ENCODE peak calls at places on chromosomes 2 and 18, in five cellular contexts. R is bronchial epithelial cell, F is adrenal gland, T is H9, K is transverse colon. Q is an unnamed sample.

GRCh38 chr2:33291278-33292013 is 185.0 kb upstream of the RASGRP3 start:
- DNase-seq in R (peak; percentile 96), F (no peak), T (no peak), K (no peak), Q (no peak)

GRCh38 chr2:126419403-126419802 is 236.6 kb upstream of the GYPC start:
- DNase-seq in R (no peak), F (no peak), T (no peak), K (no peak), Q (no peak)

GRCh38 chr2:35468271-35468670 is 887.3 kb upstream of the CRIM1 start:
- DNase-seq in R (no peak), F (no peak), T (no peak), K (no peak), Q (no peak)

GRCh38 chr2:85011098-85011497 is 40.1 kb downstream of the KCMF1 start:
- DNase-seq in R (peak; percentile 75), F (no peak), T (no peak), K (no peak), Q (no peak)

GRCh38 chr2:30514134-30514860 is 67.3 kb downstream of the LCLAT1 start:
- DNase-seq in R (peak; percentile 25), F (peak; percentile 82), T (no peak), K (no peak), Q (no peak)

GRCh38 chr2:233025706-233026105 is 6.8 kb upstream of the NEU2 start:
- DNase-seq in R (no peak), F (no peak), T (no peak), K (no peak), Q (no peak)

GRCh38 chr2:151329998-151330397 is 27.4 kb upstream of the TNFAIP6 start:
- DNase-seq in R (no peak), F (no peak), T (no peak), K (no peak), Q (no peak)

GRCh38 chr2:101234169-101234938 is 18.3 kb upstream of the CNOT11 start:
- DNase-seq in R (no peak), F (no peak), T (no peak), K (no peak), Q (no peak)

GRCh38 chr2:85772019-85772745 is 18.4 kb downstream of the ATOH8 start:
- DNase-seq in R (peak; percentile 81), F (peak; percentile 99), T (peak; percentile 65), K (peak; percentile 91), Q (peak; percentile 100)

GRCh38 chr2:98607104-98607503 is 1.2 kb downstream of the COA5 start:
- DNase-seq in R (no peak), F (no peak), T (no peak), K (no peak), Q (no peak)

GRCh38 chr2:240432430-240432819 is 3.0 kb upstream of the GPC1 start:
- DNase-seq in R (no peak), F (no peak), T (peak; percentile 21), K (no peak), Q (peak; percentile 75)

GRCh38 chr2:164514491-164514890 is 106.8 kb downstream of the GRB14 start:
- DNase-seq in R (peak; percentile 95), F (no peak), T (no peak), K (no peak), Q (no peak)

GRCh38 chr2:102256874-102257462 is 54.4 kb upstream of the IL1RL1 start:
- DNase-seq in R (no peak), F (no peak), T (no peak), K (no peak), Q (no peak)

GRCh38 chr18:12766986-12767433 is 64.2 kb downstream of the PSMG2 start:
- DNase-seq in R (no peak), F (no peak), T (peak; percentile 93), K (no peak), Q (no peak)

GRCh38 chr2:240393831-240394410 is 41.5 kb upstream of the GPC1 start:
- DNase-seq in R (no peak), F (peak; percentile 43), T (peak; percentile 16), K (no peak), Q (peak; percentile 70)

GRCh38 chr2:69073928-69074575 is 61.1 kb downstream of the ANTXR1 start:
- DNase-seq in R (peak; percentile 55), F (no peak), T (no peak), K (no peak), Q (no peak)

GRCh38 chr18:12885500-12885899 is 1.5 kb upstream of the PTPN2 start:
- DNase-seq in R (no peak), F (no peak), T (peak; percentile 46), K (no peak), Q (no peak)

GRCh38 chr18:55307505-55307904 is 280.5 kb downstream of the TCF4 start:
- DNase-seq in R (no peak), F (no peak), T (no peak), K (no peak), Q (no peak)

GRCh38 chr18:23380817-23381216 is 72.3 kb upstream of the RIOK3 start:
- DNase-seq in R (peak; percentile 12), F (no peak), T (no peak), K (no peak), Q (no peak)

GRCh38 chr2:219459460-219460311 is 25.0 kb downstream of the SPEG start:
- DNase-seq in R (peak; percentile 17), F (peak; percentile 79), T (peak; percentile 83), K (peak; percentile 53), Q (no peak)

GRCh38 chr2:205474746-205475145 is 207.6 kb upstream of the NRP2 start:
- DNase-seq in R (no peak), F (no peak), T (no peak), K (no peak), Q (no peak)

GRCh38 chr18:73431620-73432019 is 563.8 kb upstream of the NETO1 start:
- DNase-seq in R (no peak), F (no peak), T (peak; percentile 36), K (no peak), Q (no peak)

GRCh38 chr18:49784427-49785185 is 28.7 kb downstream of the ACAA2 start:
- DNase-seq in R (peak; percentile 59), F (no peak), T (no peak), K (no peak), Q (no peak)

GRCh38 chr2:60407398-60407797 is 146.1 kb downstream of the BCL11A start:
- DNase-seq in R (no peak), F (peak; percentile 69), T (no peak), K (no peak), Q (no peak)

GRCh38 chr18:2997429-2997828 is 15.5 kb downstream of the LPIN2 start:
- DNase-seq in R (no peak), F (no peak), T (no peak), K (no peak), Q (no peak)

GRCh38 chr2:24659862-24660261 is 133.3 kb downstream of the PTRHD1 start:
- DNase-seq in R (no peak), F (no peak), T (no peak), K (no peak), Q (no peak)

GRCh38 chr18:45920367-45920766 is 46.8 kb downstream of the EPG5 start:
- DNase-seq in R (peak; percentile 85), F (peak; percentile 98), T (no peak), K (peak; percentile 60), Q (peak; percentile 90)

GRCh38 chr2:130391872-130392670 is 36.2 kb downstream of the PTPN18 start:
- DNase-seq in R (no peak), F (no peak), T (no peak), K (no peak), Q (peak; percentile 68)

GRCh38 chr2:222523783-222524544 is 99.6 kb downstream of the SGPP2 start:
- DNase-seq in R (peak; percentile 52), F (no peak), T (no peak), K (no peak), Q (no peak)

DNA sequence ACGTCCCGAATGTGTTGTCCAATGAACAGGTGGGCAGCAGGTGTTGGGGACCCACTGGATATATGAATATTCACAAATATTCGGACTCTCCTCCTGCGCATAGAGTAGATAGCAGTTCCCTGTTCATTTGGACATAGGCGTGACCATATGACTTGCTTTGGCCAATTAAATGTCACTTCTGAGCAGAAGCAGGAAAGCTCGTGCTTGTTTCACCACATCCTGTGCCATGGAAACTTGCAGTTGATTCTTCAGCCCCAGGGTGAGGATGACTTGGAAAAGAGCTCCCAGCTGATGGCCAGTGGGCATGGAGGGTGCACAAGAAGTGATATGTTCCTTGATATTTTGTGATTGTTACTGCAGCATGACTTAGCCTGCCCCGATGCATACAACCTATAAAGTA is 52.6 kb downstream of the PTPRM start:
- DNase-seq in R (no peak), F (no peak), T (no peak), K (no peak), Q (no peak)
- TF ChIP-seq CTCF in R (no peak), F (no peak), T (no peak), K (no peak), Q (no peak)

GRCh38 chr2:175135177-175135576 is 32.8 kb downstream of the ATF2 start:
- DNase-seq in R (no peak), F (no peak), T (no peak), K (no peak), Q (no peak)
- TF ChIP-seq CTCF in R (no peak), F (no peak), T (peak; percentile 39), K (no peak), Q (no peak)

GRCh38 chr18:30057398-30057797 is 985.1 kb downstream of the DSC3 start:
- DNase-seq in R (no peak), F (no peak), T (no peak), K (no peak), Q (no peak)
- TF ChIP-seq CTCF in R (no peak), F (no peak), T (no peak), K (no peak), Q (no peak)

DNA sequence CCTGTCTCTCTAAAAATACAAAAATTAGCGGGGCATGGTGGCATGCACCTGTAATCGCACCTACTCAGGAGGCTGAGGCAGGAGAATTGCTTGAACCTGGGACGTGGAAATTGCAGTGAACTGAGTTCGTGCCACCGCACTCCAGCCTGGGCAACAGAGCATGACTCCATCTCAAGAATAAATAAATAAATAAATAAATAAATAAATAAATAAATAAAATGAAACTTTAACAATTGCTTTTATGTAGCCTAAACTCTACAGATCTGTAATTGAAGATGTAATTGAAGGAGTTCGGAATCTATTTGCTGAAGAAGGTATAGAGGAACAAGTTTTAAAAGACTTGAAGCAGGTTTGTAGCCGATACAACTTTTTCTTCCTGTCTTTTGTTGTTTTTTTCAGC is 2.9 kb downstream of the GTF2A1L start:
- DNase-seq in R (no peak), F (no peak), T (no peak), K (no peak), Q (no peak)
- TF ChIP-seq CTCF in R (no peak), F (no peak), T (no peak), K (no peak), Q (no peak)

DNA sequence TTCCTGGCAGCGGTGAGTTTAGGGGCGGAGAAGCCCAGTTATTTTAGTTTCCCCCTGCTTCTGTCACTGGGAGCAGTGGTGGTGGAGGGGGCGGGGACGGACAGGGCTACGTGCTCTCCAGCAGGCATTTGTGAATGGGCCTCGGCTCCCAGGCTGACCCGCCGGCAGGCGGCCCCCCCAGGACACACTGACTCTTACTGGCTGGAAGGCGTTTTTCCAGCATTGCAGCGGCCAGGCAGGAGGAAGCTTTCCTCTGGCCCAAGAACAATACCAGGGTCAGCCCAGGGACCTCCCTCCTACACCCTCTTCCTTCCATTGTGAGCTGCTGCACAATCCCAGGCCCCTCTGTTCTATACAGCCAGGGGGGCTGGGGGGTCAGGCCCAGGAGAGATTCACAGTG is 142.0 kb downstream of the CTIF start:
- DNase-seq in R (no peak), F (peak; percentile 89), T (no peak), K (no peak), Q (no peak)
- TF ChIP-seq CTCF in R (no peak), F (no peak), T (no peak), K (no peak), Q (no peak)